ENCODE peak calls at places on chromosome 15, in ten cellular contexts. C is neuronal stem cell, T is H9, F is DND-41, U is PC-3, N is fibroblast of lung, S is mesenchymal stem cell, W is neural progenitor cell, J is IMR-90, Q is Karpas-422. Z is an unnamed sample.

GRCh38 chr15:94524565-94524964 is 293.2 kb downstream of the MCTP2 start:
- DNase-seq in C (no peak), T (no peak), F (no peak), U (no peak), N (no peak), S (no peak), W (no peak), J (no peak), Q (no peak), Z (peak; percentile 39)

GRCh38 chr15:68414591-68414990 is 17.4 kb downstream of the ITGA11 start:
- DNase-seq in C (no peak), T (peak; percentile 6), F (no peak), U (no peak), N (no peak), S (no peak), W (no peak), J (no peak), Q (no peak), Z (no peak)

GRCh38 chr15:78991879-78992278 is 47.0 kb upstream of the CTSH start:
- DNase-seq in C (no peak), T (no peak), F (no peak), U (no peak), N (no peak), S (no peak), W (no peak), J (no peak), Q (no peak), Z (no peak)

GRCh38 chr15:50890751-50891150 is 17.7 kb upstream of the AP4E1 start:
- DNase-seq in C (no peak), T (no peak), F (no peak), U (peak; percentile 35), N (peak; percentile 22), S (no peak), W (no peak), J (peak; percentile 38), Q (no peak), Z (no peak)

GRCh38 chr15:50758712-50759205 is 6.7 kb downstream of the SPPL2A start:
- DNase-seq in C (no peak), T (no peak), F (no peak), U (no peak), N (no peak), S (no peak), W (no peak), J (peak; percentile 28), Q (no peak), Z (no peak)

GRCh38 chr15:31360843-31361763 is 34.5 kb downstream of the KLF13 start:
- DNase-seq in C (no peak), T (no peak), F (peak; percentile 97), U (no peak), N (no peak), S (no peak), W (peak; percentile 51), J (no peak), Q (peak; percentile 92), Z (no peak)

GRCh38 chr15:90190606-90191343 is 10.4 kb upstream of the SEMA4B start:
- DNase-seq in C (no peak), T (no peak), F (no peak), U (no peak), N (no peak), S (no peak), W (no peak), J (no peak), Q (peak; percentile 94), Z (no peak)

GRCh38 chr15:90422043-90422442 is 34.0 kb downstream of the IQGAP1 start:
- DNase-seq in C (no peak), T (no peak), F (no peak), U (no peak), N (no peak), S (no peak), W (no peak), J (no peak), Q (no peak), Z (no peak)

GRCh38 chr15:45611305-45611704 is 23.5 kb upstream of the SQOR start:
- DNase-seq in C (no peak), T (no peak), F (no peak), U (peak; percentile 56), N (no peak), S (peak; percentile 31), W (peak; percentile 33), J (no peak), Q (peak; percentile 74), Z (peak; percentile 33)

GRCh38 chr15:43193710-43194109 is 8.5 kb downstream of the CCNDBP1 start:
- DNase-seq in C (no peak), T (no peak), F (no peak), U (no peak), N (no peak), S (no peak), W (no peak), J (no peak), Q (no peak), Z (no peak)
- H3K27ac ChIP-seq in C (no peak overlapping the region), T (no peak overlapping the region), F (no peak overlapping the region), U (no peak overlapping the region), N (no peak overlapping the region), S (no peak overlapping the region), W (no peak overlapping the region), J (no peak overlapping the region), Q (no peak overlapping the region), Z (no peak overlapping the region)

DNA sequence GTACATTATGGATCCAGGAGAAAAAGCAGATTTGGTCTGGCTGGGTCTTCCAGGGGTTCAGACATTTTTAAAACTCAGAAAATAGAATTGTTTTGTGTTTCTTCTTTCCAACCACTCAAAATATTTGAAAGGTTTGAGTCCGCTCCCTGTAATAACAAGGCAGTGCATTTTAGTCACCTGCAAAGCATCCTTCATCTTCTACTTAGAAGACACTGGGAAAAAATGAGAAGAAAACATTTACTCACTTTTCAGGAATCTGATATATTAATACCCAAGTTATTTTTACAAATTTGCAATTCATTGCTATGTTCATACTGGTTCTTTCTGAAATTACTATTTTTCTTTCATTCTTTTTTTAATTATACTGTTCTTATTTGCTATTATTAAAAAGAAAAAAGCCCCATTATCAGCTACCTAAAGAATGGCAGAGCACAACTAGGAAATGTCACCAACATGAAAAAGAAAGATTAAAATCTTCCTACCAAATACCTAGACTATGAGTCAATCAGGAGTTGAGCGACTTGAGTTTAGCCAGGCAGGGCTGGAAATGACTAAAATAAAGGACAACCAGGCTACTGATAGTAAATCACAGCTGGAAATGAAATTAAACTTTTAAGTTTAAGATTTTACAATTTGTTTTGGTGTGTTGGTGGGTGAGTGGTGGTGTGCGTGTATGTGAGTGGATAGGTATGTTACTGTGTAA is 280.3 kb upstream of the THBS1 start:
- DNase-seq in C (no peak), T (no peak), F (no peak), U (peak; percentile 87), N (peak; percentile 87), S (peak; percentile 69), W (no peak), J (peak; percentile 66), Q (no peak), Z (no peak)
- H3K4me2 ChIP-seq in C (no peak overlapping the region), T (no peak overlapping the region), F (no peak overlapping the region), U (peak overlapping the region; percentile 66), N (no peak overlapping the region), S (no peak overlapping the region), W (no peak overlapping the region), J (no peak overlapping the region), Q (no peak overlapping the region), Z (no peak overlapping the region)

GRCh38 chr15:85892232-85892631 is 97.5 kb upstream of the KLHL25 start:
- DNase-seq in C (no peak), T (no peak), F (no peak), U (no peak), N (no peak), S (no peak), W (no peak), J (no peak), Q (no peak), Z (no peak)

GRCh38 chr15:85886345-85886935 is 91.7 kb upstream of the KLHL25 start:
- DNase-seq in C (no peak), T (no peak), F (no peak), U (no peak), N (no peak), S (no peak), W (no peak), J (no peak), Q (no peak), Z (no peak)

GRCh38 chr15:85890620-85890980 is 95.9 kb upstream of the KLHL25 start:
- DNase-seq in C (no peak), T (no peak), F (no peak), U (no peak), N (no peak), S (no peak), W (no peak), J (no peak), Q (no peak), Z (no peak)

GRCh38 chr15:85889956-85890619 is 95.4 kb upstream of the KLHL25 start:
- DNase-seq in C (no peak), T (no peak), F (no peak), U (no peak), N (no peak), S (no peak), W (no peak), J (no peak), Q (no peak), Z (no peak)

GRCh38 chr15:85891470-85891869 is 96.7 kb upstream of the KLHL25 start:
- DNase-seq in C (no peak), T (no peak), F (no peak), U (no peak), N (no peak), S (no peak), W (no peak), J (no peak), Q (no peak), Z (no peak)
- H3K27me3 ChIP-seq in C (peaks cover 11% of the 10 kb centered on the region), T (no peaks in the 10 kb centered on the region), F (no peaks in the 10 kb centered on the region), U (peaks cover 64% of the 10 kb centered on the region), N (no peaks in the 10 kb centered on the region), S (peaks cover 46% of the 10 kb centered on the region), W (no peaks in the 10 kb centered on the region), J (peaks cover 2% of the 10 kb centered on the region), Q (no peaks in the 10 kb centered on the region), Z (no peaks in the 10 kb centered on the region)

DNA sequence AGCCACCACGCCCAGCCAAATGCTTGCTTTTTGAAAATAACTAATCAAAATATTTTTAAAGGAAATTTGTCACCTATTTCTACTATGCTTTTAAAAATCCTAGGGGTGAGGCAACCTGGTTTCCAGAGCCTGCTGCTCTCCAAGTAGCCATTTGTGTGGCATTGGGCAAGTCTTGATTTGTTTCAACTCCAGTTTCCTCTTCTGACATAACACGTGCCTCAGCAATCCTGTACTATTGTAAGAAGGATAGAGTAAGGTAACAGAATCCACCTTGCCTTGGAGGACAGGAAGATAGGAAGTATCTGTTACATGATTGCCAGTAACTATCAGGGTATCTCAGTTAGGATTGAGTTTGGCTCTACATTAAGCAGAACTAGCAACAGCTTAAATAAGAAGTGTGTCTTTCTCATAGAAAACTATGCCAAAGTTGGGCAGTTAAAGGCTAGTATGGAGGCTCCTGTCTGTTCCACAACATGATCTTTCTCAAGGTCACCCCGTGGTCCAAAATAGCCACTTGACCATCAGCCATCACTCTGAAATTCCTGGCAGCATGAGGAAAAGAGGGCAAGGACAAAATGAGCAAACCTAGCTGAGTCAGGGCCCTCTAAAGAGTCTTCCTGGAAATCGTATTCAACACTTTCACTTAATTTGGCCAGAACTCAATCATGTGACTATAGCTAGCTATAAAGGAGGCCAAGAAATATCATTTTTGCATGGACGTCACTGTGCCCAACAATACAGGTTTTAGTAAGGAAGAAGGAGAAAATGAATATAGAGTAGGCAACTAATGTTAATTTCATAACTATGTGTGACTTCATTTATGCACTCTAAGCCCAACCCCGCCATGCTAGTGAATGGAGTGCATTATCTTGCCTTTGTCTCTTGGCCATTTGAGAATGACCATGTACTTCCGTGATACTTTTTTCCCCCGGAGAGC is 66.1 kb downstream of the HMG20A start:
- DNase-seq in C (no peak), T (no peak), F (no peak), U (no peak), N (no peak), S (no peak), W (no peak), J (no peak), Q (no peak), Z (no peak)
- H3K27ac ChIP-seq in C (no peak overlapping the region), T (peak overlapping the region; percentile 54), F (no peak overlapping the region), U (no peak overlapping the region), N (no peak overlapping the region), S (no peak overlapping the region), W (no peak overlapping the region), J (no peak overlapping the region), Q (no peak overlapping the region), Z (no peak overlapping the region)

GRCh38 chr15:57586661-57587404 is 4.9 kb upstream of the MYZAP start:
- DNase-seq in C (no peak), T (no peak), F (no peak), U (no peak), N (no peak), S (no peak), W (no peak), J (no peak), Q (no peak), Z (no peak)
- H3K4me2 ChIP-seq in C (no peak overlapping the region), T (no peak overlapping the region), F (no peak overlapping the region), U (no peak overlapping the region), N (no peak overlapping the region), S (no peak overlapping the region), W (no peak overlapping the region), J (no peak overlapping the region), Q (no peak overlapping the region), Z (no peak overlapping the region)

Z was measured in hepatocyte.